ENCODE peak calls at places on chromosomes 6 and 20, in six cellular contexts. O, G, I, M, J and Y are unnamed samples.
A peak's percentile ranks its signal among the peaks of the same experiment; 100 is the strongest.

GRCh38 chr6:89413006-89413400 is 930 bp upstream of the RRAGD start:
- DNase-seq in M (no peak), I (no peak), J (no peak), G (no peak), O (no peak), Y (peak; percentile 56)

GRCh38 chr20:61488030-61488429 is 236.0 kb downstream of the CDH4 start:
- DNase-seq in M (no peak), O (no peak), J (no peak), I (no peak), G (no peak), Y (no peak)

GRCh38 chr6:157597461-157598312 is 216.7 kb downstream of the ZDHHC14 start:
- DNase-seq in I (peak; percentile 20), G (no peak), J (peak; percentile 43), O (peak; percentile 57), M (peak; percentile 63), Y (peak; percentile 53)

GRCh38 chr6:150631283-150631981 is 31.7 kb downstream of the PLEKHG1 start:
- DNase-seq in I (no peak), M (no peak), G (no peak), J (no peak), O (no peak), Y (no peak)

GRCh38 chr6:21278078-21278790 is 315.3 kb upstream of the SOX4 start:
- DNase-seq in I (no peak), G (no peak), M (no peak), J (no peak), O (peak; percentile 70), Y (peak; percentile 79)

GRCh38 chr6:11276911-11277274 is 44.4 kb upstream of the NEDD9 start:
- DNase-seq in M (no peak), G (no peak), O (no peak), I (no peak), J (no peak), Y (no peak)

GRCh38 chr6:79250107-79250514 is 15.6 kb upstream of the HMGN3 start:
- DNase-seq in I (no peak), O (no peak), J (peak; percentile 53), G (no peak), M (no peak), Y (no peak)

GRCh38 chr6:66094615-66095014 is 387.6 kb upstream of the EYS start:
- DNase-seq in J (no peak), O (no peak), M (no peak), I (no peak), G (peak; percentile 63), Y (peak; percentile 49)

GRCh38 chr6:125821825-125822281 is 31.1 kb downstream of the NCOA7 start:
- DNase-seq in M (no peak), J (no peak), O (no peak), I (no peak), G (no peak), Y (no peak)

GRCh38 chr6:134870677-134871498 is 79.0 kb downstream of the ALDH8A1 start:
- DNase-seq in I (no peak), O (no peak), M (no peak), G (no peak), J (peak; percentile 96), Y (no peak)

GRCh38 chr6:104325341-104326172 is 534.2 kb downstream of the HACE1 start:
- DNase-seq in G (no peak), J (peak; percentile 35), M (peak; percentile 13), I (peak; percentile 5), O (no peak), Y (no peak)

GRCh38 chr6:107491791-107492674 is 2.1 kb downstream of the SOBP start:
- DNase-seq in M (no peak), G (no peak), O (no peak), I (no peak), J (no peak), Y (peak; percentile 58)

GRCh38 chr6:133681880-133682279 is 207.0 kb upstream of the TCF21 start:
- DNase-seq in O (no peak), M (no peak), G (no peak), I (no peak), J (no peak), Y (no peak)

GRCh38 chr20:21557246-21557982 is 43.5 kb upstream of the NKX2-2 start:
- DNase-seq in O (no peak), J (no peak), I (no peak), G (no peak), M (no peak), Y (no peak)

GRCh38 chr6:170162011-170162770 is 128.7 kb downstream of the DLL1 start:
- DNase-seq in M (no peak), G (no peak), I (no peak), J (no peak), O (no peak), Y (no peak)

GRCh38 chr6:49806145-49806544 is 19.1 kb upstream of the PGK2 start:
- DNase-seq in O (no peak), J (no peak), I (no peak), M (no peak), G (no peak), Y (no peak)

GRCh38 chr6:165985926-165986646 is 181.6 kb downstream of the TBXT start:
- DNase-seq in O (no peak), M (no peak), I (no peak), G (no peak), J (no peak), Y (no peak)

GRCh38 chr6:28125396-28125795 is 987 bp downstream of the ZSCAN16 start:
- DNase-seq in J (no peak), M (no peak), I (no peak), G (no peak), O (no peak), Y (no peak)

GRCh38 chr6:146770965-146771735 is 172.4 kb downstream of the ADGB start:
- DNase-seq in G (peak; percentile 63), I (no peak), J (no peak), M (peak; percentile 70), O (no peak), Y (peak; percentile 44)

GRCh38 chr6:30394139-30394538 is 49.2 kb downstream of the RPP21 start:
- DNase-seq in I (no peak), O (no peak), J (no peak), G (no peak), M (no peak), Y (no peak)

GRCh38 chr20:36064661-36065426 is 89.7 kb upstream of the EPB41L1 start:
- DNase-seq in I (peak; percentile 91), O (no peak), M (peak; percentile 90), J (peak; percentile 88), G (peak; percentile 99), Y (peak; percentile 99)

GRCh38 chr6:3205913-3206312 is 21.5 kb downstream of the TUBB2B start:
- DNase-seq in O (no peak), M (peak; percentile 27), I (no peak), J (no peak), G (no peak), Y (no peak)

GRCh38 chr6:28212510-28213212 is 12.4 kb upstream of the ZSCAN9 start:
- DNase-seq in J (peak; percentile 78), M (peak; percentile 95), I (peak; percentile 70), G (peak; percentile 74), O (no peak), Y (peak; percentile 49)

GRCh38 chr6:35049346-35049745 is 91.8 kb downstream of the TCP11 start:
- DNase-seq in J (no peak), O (peak; percentile 91), I (no peak), G (no peak), M (no peak), Y (no peak)

GRCh38 chr6:35050291-35050987 is 90.7 kb downstream of the TCP11 start:
- DNase-seq in G (no peak), O (peak; percentile 48), J (no peak), M (no peak), I (no peak), Y (no peak)

GRCh38 chr6:35048631-35049083 is 92.5 kb downstream of the TCP11 start:
- DNase-seq in G (no peak), O (peak; percentile 96), M (no peak), I (no peak), J (peak; percentile 87), Y (peak; percentile 65)

GRCh38 chr6:35050988-35051330 is 90.2 kb downstream of the TCP11 start:
- DNase-seq in I (no peak), J (no peak), O (no peak), G (no peak), M (no peak), Y (no peak)

GRCh38 chr6:35049885-35050284 is 91.3 kb downstream of the TCP11 start:
- DNase-seq in G (no peak), M (peak; percentile 14), O (peak; percentile 93), J (no peak), I (no peak), Y (peak; percentile 79)
- H3K27ac ChIP-seq in G (peak overlapping the region; percentile 75), M (no peak overlapping the region), O (peak overlapping the region; percentile 97), J (no peak overlapping the region), I (no peak overlapping the region), Y (peak overlapping the region; percentile 77)

GRCh38 chr20:2812189-2812588 is 2.6 kb upstream of the C20orf141 start:
- DNase-seq in M (no peak), G (no peak), J (no peak), O (no peak), I (no peak), Y (no peak)
- H3K4me3 ChIP-seq in M (no peak overlapping the region), G (no peak overlapping the region), J (no peak overlapping the region), O (no peak overlapping the region), I (no peak overlapping the region), Y (no peak overlapping the region)

GRCh38 chr6:143965503-143966171 is 42.4 kb downstream of the PLAGL1 start:
- DNase-seq in O (no peak), I (no peak), M (no peak), G (no peak), J (no peak), Y (no peak)

GRCh38 chr6:143966291-143966690 is 41.8 kb downstream of the PLAGL1 start:
- DNase-seq in I (no peak), J (no peak), M (no peak), O (no peak), G (no peak), Y (no peak)

GRCh38 chr6:143969077-143969476 is 39.0 kb downstream of the PLAGL1 start:
- DNase-seq in G (no peak), I (no peak), M (peak; percentile 32), J (no peak), O (no peak), Y (no peak)

GRCh38 chr6:143970827-143971226 is 37.2 kb downstream of the PLAGL1 start:
- DNase-seq in O (no peak), G (no peak), M (no peak), J (no peak), I (no peak), Y (no peak)

GRCh38 chr6:143967861-143968498 is 40.1 kb downstream of the PLAGL1 start:
- DNase-seq in J (no peak), M (no peak), G (no peak), I (no peak), O (no peak), Y (no peak)
- H3K27me3 ChIP-seq in J (no peaks in the 10 kb centered on the region), M (no peaks in the 10 kb centered on the region), G (no peaks in the 10 kb centered on the region), I (no peaks in the 10 kb centered on the region), O (no peaks in the 10 kb centered on the region), Y (no peaks in the 10 kb centered on the region)

GRCh38 chr20:18058661-18059467 is 1.1 kb upstream of the OVOL2 start:
- DNase-seq in I (peak; percentile 45), M (no peak), G (peak; percentile 74), J (no peak), O (peak; percentile 60), Y (no peak)

GRCh38 chr20:18059603-18060002 is 1.9 kb upstream of the OVOL2 start:
- DNase-seq in M (no peak), I (no peak), O (no peak), J (no peak), G (no peak), Y (no peak)

GRCh38 chr20:18057106-18057993 is at the start of gene OVOL2:
- DNase-seq in G (peak; percentile 94), I (no peak), M (no peak), O (peak; percentile 50), J (peak; percentile 48), Y (no peak)

GRCh38 chr20:18056174-18057105 is 1.3 kb downstream of the OVOL2 start:
- DNase-seq in J (peak; percentile 68), M (no peak), I (no peak), O (peak; percentile 11), G (peak; percentile 76), Y (no peak)

GRCh38 chr20:18057994-18058349 is 256 bp upstream of the OVOL2 start:
- DNase-seq in G (no peak), M (no peak), I (no peak), O (peak; percentile 35), J (no peak), Y (no peak)
- H3K27ac ChIP-seq in G (peak overlapping the region; percentile 36), M (no peak overlapping the region), I (no peak overlapping the region), O (peak overlapping the region; percentile 34), J (no peak overlapping the region), Y (no peak overlapping the region)